ENCODE peak calls at places on chromosomes 1 and 21, in five cellular contexts. A is IMR-90; K is heart left ventricle; Q is spleen; D is CD4-positive, alpha-beta T cell. O is an unnamed sample.

GRCh38 chr1:56185493-56185892 is 393.9 kb downstream of the PLPP3 start:
- DNase-seq in D (no peak), K (no peak), A (peak), Q (no peak), O (no peak)

GRCh38 chr1:20724364-20725188 is 6.8 kb upstream of the KIF17 start:
- DNase-seq in Q (no peak), K (no peak), D (no peak), A (no peak), O (no peak)

GRCh38 chr1:71464016-71464415 is 383.2 kb upstream of the ZRANB2 start:
- DNase-seq in D (no peak), A (peak), Q (no peak), K (no peak), O (no peak)

GRCh38 chr1:189775343-189775742 is 702.3 kb downstream of the BRINP3 start:
- DNase-seq in K (no peak), Q (no peak), D (no peak), A (peak), O (no peak)

GRCh38 chr1:185934476-185935189 is 200.4 kb downstream of the HMCN1 start:
- DNase-seq in D (no peak), Q (no peak), K (no peak), A (peak), O (no peak)

GRCh38 chr1:84687703-84688460 is 2.4 kb downstream of the SSX2IP start:
- DNase-seq in Q (no peak), A (peak), D (no peak), K (no peak), O (no peak)

GRCh38 chr1:35718492-35719336 is at the start of gene C1orf216:
- DNase-seq in D (peak), K (peak), A (peak), Q (peak), O (peak)

GRCh38 chr1:224054611-224055010 is 59.3 kb upstream of the FBXO28 start:
- DNase-seq in Q (no peak), K (no peak), A (peak), D (no peak), O (no peak)

GRCh38 chr1:94690033-94690712 is 130.0 kb upstream of the SLC44A3 start:
- DNase-seq in K (no peak), Q (no peak), D (no peak), A (peak), O (no peak)

GRCh38 chr1:221517961-221518360 is 223.9 kb downstream of the DUSP10 start:
- DNase-seq in K (no peak), D (no peak), A (no peak), Q (no peak), O (no peak)

GRCh38 chr1:14111121-14111520 is 411.1 kb downstream of the PRDM2 start:
- DNase-seq in K (no peak), A (no peak), D (no peak), Q (no peak), O (no peak)

GRCh38 chr21:44444286-44444931 is 10.9 kb upstream of the LRRC3 start:
- DNase-seq in D (no peak), Q (peak), A (no peak), K (peak), O (no peak)

DNA sequence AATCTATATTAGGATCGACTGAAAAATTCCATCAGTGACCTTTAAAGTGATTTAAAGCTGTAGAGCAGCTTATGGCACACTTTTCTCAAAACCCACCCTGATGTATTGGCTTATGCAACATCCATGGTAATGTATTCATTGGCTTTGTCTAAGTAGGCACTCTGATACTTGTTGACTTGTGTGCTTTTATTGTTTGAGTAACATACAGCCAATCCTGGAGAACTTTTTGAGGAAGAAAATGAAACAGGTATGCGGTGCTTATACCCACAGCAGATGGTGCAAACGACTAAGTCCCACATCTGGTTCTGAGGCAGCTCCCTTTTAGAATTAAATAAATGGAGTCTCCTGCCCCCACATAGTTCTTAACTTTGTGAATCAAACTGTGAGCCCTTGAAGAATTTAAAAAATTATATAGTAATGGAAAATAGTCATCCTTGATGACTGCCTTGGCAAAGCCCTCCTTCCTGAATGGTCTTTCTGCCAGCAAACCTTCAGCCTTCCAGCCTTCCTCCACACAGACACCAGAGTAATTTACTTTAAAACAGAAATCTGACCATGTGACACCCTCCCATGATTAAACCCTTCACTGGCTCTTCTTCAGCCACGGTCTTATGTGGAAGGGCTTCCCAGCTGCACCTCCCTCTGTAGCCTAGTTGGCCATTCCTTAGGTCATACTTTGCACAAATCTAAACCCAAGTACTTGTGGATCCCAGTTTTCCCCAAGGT is 116.0 kb downstream of the BCAR3 start:
- DNase-seq in K (no peak), D (no peak), Q (no peak), A (peak), O (no peak)
- H3K27ac ChIP-seq in K (peak), D (no peak), Q (no peak), A (peak), O (no peak)

GRCh38 chr1:110375490-110375889 is 15.3 kb downstream of the SLC16A4 start:
- DNase-seq in D (no peak), K (no peak), A (no peak), Q (no peak), O (no peak)

GRCh38 chr1:110370827-110371226 is 20.0 kb downstream of the SLC16A4 start:
- DNase-seq in A (peak), K (no peak), Q (no peak), D (no peak), O (no peak)
- H3K27ac ChIP-seq in A (no peak), K (no peak), Q (no peak), D (no peak), O (no peak)

GRCh38 chr21:14092834-14093560 is 117.8 kb downstream of the LIPI start:
- DNase-seq in A (no peak), Q (no peak), D (no peak), K (no peak), O (no peak)
- H3K27ac ChIP-seq in A (no peak), Q (no peak), D (no peak), K (no peak), O (no peak)

GRCh38 chr1:193299038-193299437 is 112.6 kb upstream of the B3GALT2 start:
- DNase-seq in A (no peak), K (no peak), D (no peak), Q (no peak), O (no peak)
- H3K27ac ChIP-seq in A (no peak), K (no peak), D (no peak), Q (no peak), O (no peak)

DNA sequence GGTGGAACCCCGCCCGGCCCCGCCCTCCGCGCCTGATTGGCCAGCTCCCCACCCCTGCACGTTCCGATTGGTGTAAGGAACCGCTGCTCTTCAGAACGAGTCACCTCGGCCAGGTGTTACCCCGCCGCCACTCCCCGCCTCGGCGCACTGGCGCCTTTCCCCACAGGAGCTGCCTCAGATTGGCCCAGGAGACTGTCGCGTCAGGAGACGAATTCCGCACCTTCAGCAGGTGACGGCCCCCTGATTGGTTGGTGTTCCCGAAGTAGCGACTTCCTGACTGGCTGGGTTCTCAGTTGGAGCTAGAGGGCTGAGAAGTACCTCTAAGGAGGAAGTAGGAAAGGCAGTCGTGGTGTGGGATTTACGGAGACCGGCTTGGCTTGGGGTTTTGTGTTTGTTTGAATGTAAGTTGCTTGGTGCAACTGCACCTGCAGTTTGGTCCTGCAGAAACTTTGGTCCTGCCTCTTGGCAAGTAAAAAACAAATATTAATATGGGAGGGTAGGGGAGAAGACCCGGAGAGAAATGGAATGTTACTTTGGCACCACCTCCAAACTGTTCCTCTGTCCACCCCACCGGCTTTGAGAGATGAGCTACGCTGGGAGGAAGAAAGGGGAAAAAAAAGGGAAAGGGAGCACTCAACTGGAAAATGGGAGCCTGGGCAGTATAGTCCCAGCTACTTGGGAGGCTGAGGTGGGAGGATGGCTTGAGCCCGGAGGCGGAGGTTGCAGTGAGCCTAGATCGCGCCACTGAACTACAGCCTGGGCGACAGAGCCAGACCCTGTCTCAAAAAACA is 411 bp upstream of the F11R start:
- DNase-seq in K (peak), Q (peak), A (peak), D (peak), O (peak)
- H3K27ac ChIP-seq in K (peak), Q (peak), A (no peak), D (no peak), O (peak)

DNA sequence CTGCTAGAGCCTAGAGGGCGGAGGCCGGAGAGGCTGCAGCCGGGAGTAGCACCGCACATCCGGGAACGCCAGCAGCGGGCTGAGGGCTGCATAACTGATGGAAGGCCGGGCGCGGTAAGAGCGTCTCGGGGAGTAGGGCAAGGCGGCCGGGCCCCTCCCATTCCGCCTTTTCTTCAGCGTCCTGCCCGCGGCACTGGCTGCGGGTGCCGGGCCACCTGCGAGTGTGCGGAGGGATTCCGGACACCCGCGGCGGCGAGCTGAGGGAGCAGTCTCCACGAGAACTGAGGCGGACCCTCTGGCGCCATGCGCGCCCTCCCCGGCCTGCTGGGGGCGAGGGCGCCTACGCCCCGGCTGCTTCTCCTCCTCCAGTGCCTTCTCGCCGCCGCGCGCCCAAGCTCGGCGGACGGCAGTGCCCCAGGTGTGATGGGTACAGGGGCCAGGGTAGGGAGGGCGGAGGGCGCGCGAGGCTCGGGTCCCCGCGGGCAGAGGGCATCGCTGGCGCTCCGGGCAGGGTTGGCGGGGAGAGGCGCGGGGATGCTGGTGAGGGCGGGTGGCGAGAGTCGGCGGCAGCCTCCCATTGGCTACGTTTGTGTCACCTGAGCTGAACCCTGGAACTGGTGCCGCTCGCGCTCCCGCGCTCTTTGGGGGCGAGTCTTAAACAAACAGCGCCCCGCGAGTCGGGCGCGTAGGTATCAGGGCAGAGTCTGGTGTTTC is 334.4 kb downstream of the SRGAP2C start:
- DNase-seq in D (peak), A (no peak), Q (peak), K (peak), O (peak)
- H3K27ac ChIP-seq in D (peak), A (no peak), Q (peak), K (no peak), O (peak)

DNA sequence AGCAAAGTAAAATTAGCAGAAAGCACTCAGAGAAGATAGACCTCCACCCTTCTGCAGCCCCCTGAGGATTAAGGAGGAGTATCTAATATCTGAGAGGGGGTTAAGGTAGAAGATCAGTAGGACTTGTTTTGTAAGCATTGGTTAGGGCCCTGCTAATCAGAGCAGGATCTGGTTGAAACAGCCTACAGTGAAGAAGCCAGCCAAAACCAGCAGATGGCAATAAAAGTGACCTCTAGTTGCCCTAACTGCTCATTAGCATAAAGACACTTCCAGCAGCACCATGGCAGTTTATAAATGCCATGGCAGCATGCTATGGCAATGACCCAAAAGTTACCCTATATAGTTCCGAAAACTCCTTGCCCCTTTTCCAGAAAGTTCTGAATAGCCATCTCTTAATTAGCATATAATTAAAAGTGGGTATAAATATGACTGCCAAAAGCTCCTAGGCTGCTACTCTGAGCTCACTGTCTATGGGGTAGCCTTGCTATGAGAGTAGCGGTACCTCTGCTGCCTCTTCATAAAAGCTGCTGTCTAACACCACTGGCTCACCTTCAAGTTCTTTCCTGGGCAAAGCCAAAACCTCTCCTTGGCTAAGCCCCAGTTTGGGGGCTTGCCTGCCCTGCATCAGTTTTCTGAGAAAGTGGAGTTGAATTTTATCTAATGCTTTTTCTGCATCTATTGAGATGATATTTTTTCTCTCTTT is 254.2 kb downstream of the PAPPA2 start:
- DNase-seq in K (no peak), A (no peak), D (no peak), Q (no peak), O (no peak)
- H3K27ac ChIP-seq in K (peak), A (no peak), D (no peak), Q (no peak), O (no peak)

GRCh38 chr1:10178602-10179407 is 31.6 kb upstream of the KIF1B start:
- DNase-seq in Q (no peak), K (no peak), A (no peak), D (no peak), O (no peak)

GRCh38 chr1:10179751-10180150 is 30.6 kb upstream of the KIF1B start:
- DNase-seq in Q (no peak), K (no peak), A (no peak), D (no peak), O (peak)

GRCh38 chr1:10173582-10173981 is 36.8 kb upstream of the KIF1B start:
- DNase-seq in D (no peak), A (no peak), Q (no peak), K (no peak), O (peak)

GRCh38 chr1:10181154-10181553 is 29.2 kb upstream of the KIF1B start:
- DNase-seq in A (no peak), D (no peak), Q (no peak), K (no peak), O (no peak)

GRCh38 chr1:10179408-10179685 is 31.0 kb upstream of the KIF1B start:
- DNase-seq in D (no peak), K (no peak), A (no peak), Q (no peak), O (no peak)
- H3K27ac ChIP-seq in D (no peak), K (no peak), A (no peak), Q (no peak), O (peak)

O was measured in caudate nucleus.